ENCODE peak calls at places on chromosomes 7 and 10, in seven cellular contexts. J, F, W, U, T, C and Z are unnamed samples.

GRCh38 chr10:34713875-34714274 is 101.2 kb downstream of the PARD3 start:
- DNase-seq in J (no peak), F (no peak), W (no peak), U (no peak), T (no peak), C (no peak), Z (no peak)

GRCh38 chr10:3438608-3439007 is 266.0 kb upstream of the PITRM1 start:
- DNase-seq in J (no peak), F (no peak), W (no peak), U (no peak), T (no peak), C (no peak), Z (no peak)

GRCh38 chr10:121089434-121089833 is 238.3 kb downstream of the WDR11 start:
- DNase-seq in J (no peak), F (no peak), W (no peak), U (no peak), T (no peak), C (no peak), Z (no peak)

GRCh38 chr10:79379512-79380124 is 32.3 kb downstream of the PPIF start:
- DNase-seq in J (no peak), F (no peak), W (no peak), U (peak; percentile 31), T (no peak), C (no peak), Z (no peak)

GRCh38 chr7:118918556-118918955 is 694.1 kb downstream of the ANKRD7 start:
- DNase-seq in J (no peak), F (no peak), W (no peak), U (no peak), T (no peak), C (no peak), Z (no peak)

GRCh38 chr7:77674878-77675277 is 21.4 kb upstream of the RSBN1L start:
- DNase-seq in J (no peak), F (no peak), W (peak; percentile 73), U (peak; percentile 78), T (no peak), C (no peak), Z (peak; percentile 71)

GRCh38 chr7:150322114-150322832 is 882 bp upstream of the LRRC61 start:
- DNase-seq in J (no peak), F (peak; percentile 55), W (no peak), U (no peak), T (peak; percentile 55), C (no peak), Z (no peak)

GRCh38 chr10:89888647-89889046 is 187.3 kb downstream of the KIF20B start:
- DNase-seq in J (no peak), F (no peak), W (no peak), U (no peak), T (no peak), C (no peak), Z (no peak)

GRCh38 chr10:93818086-93818485 is 60.4 kb downstream of the LGI1 start:
- DNase-seq in J (no peak), F (no peak), W (no peak), U (no peak), T (no peak), C (no peak), Z (no peak)

GRCh38 chr7:148535227-148535626 is 55.3 kb upstream of the C7orf33 start:
- DNase-seq in J (no peak), F (peak; percentile 13), W (no peak), U (no peak), T (no peak), C (no peak), Z (peak; percentile 22)

GRCh38 chr7:130884437-130885417 is 150.7 kb upstream of the KLF14 start:
- DNase-seq in J (no peak), F (no peak), W (no peak), U (no peak), T (no peak), C (peak; percentile 26), Z (no peak)

GRCh38 chr10:97336942-97337719 is 2.6 kb upstream of the FRAT2 start:
- DNase-seq in J (peak; percentile 57), F (no peak), W (no peak), U (no peak), T (no peak), C (peak; percentile 72), Z (no peak)

GRCh38 chr10:59907918-59908807 is 1.8 kb upstream of the CCDC6 start:
- DNase-seq in J (no peak), F (peak; percentile 38), W (no peak), U (no peak), T (peak; percentile 39), C (peak; percentile 58), Z (peak; percentile 68)

GRCh38 chr7:5423844-5424688 is 432 bp upstream of the TNRC18 start:
- DNase-seq in J (peak; percentile 95), F (peak; percentile 42), W (peak; percentile 95), U (peak; percentile 94), T (peak; percentile 46), C (peak; percentile 90), Z (peak; percentile 94)

GRCh38 chr7:4841836-4842235 is 20.0 kb downstream of the PAPOLB start:
- DNase-seq in J (no peak), F (no peak), W (no peak), U (no peak), T (no peak), C (no peak), Z (no peak)

GRCh38 chr7:11128500-11128899 is 154.8 kb downstream of the PHF14 start:
- DNase-seq in J (no peak), F (no peak), W (no peak), U (no peak), T (no peak), C (no peak), Z (no peak)

GRCh38 chr10:88122145-88122544 is 258.7 kb downstream of the PTEN start:
- DNase-seq in J (no peak), F (no peak), W (no peak), U (no peak), T (no peak), C (no peak), Z (no peak)

GRCh38 chr10:43955002-43955596 is 306.4 kb upstream of the ZNF32 start:
- DNase-seq in J (no peak), F (no peak), W (peak; percentile 12), U (no peak), T (no peak), C (no peak), Z (no peak)

DNA sequence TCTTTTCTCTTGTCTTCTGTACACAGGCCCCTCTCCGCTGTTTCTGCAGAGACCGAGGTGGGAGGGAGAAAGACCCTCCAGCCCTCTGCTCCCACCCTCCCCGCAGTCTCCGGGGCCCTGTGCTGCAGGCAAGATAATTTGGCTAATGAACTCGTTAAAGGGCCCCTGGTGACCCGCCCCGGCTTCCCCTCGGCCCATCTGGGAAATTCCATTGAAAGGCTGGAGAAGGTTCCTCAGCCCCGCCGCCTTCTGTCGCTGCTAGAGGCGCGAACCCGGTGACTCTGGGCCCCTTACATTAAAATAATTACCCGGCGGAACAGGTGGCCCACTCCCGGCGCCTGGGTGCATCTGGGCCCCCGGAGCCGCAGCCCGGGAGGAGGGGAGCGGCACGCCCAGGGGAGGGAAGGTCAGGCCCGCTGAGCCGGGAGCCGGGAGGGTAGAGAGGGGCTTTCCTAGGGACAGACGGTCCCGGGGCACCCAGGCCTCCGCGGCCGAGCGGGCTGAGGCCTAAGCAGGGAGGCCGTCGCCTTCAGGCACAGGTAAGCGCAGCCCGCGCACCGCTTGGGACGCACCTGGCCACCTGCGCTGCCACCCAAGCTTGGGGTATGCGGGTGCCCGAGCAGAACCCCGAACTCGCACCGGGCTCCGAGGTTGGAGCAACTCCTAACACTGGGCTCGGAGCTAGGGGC is 7.3 kb upstream of the MNX1 start:
- DNase-seq in J (no peak), F (no peak), W (peak; percentile 54), U (peak; percentile 51), T (no peak), C (peak; percentile 69), Z (no peak)
- H3K27me3 ChIP-seq in J (peaks cover 100% of the 10 kb centered on the region), F (peaks cover 64% of the 10 kb centered on the region), W (peaks cover 100% of the 10 kb centered on the region), U (peaks cover 86% of the 10 kb centered on the region), T (peaks cover 68% of the 10 kb centered on the region), C (peaks cover 97% of the 10 kb centered on the region), Z (peaks cover 4% of the 10 kb centered on the region)

GRCh38 chr7:12296051-12296570 is 85.0 kb downstream of the TMEM106B start:
- DNase-seq in J (no peak), F (no peak), W (no peak), U (no peak), T (no peak), C (no peak), Z (no peak)
- H3K4me3 ChIP-seq in J (no peak overlapping the region), F (no peak overlapping the region), W (no peak overlapping the region), U (no peak overlapping the region), T (no peak overlapping the region), C (no peak overlapping the region), Z (no peak overlapping the region)

GRCh38 chr10:107095125-107095524 is 69.4 kb downstream of the SORCS1 start:
- DNase-seq in J (no peak), F (no peak), W (no peak), U (no peak), T (no peak), C (no peak), Z (no peak)
- H3K9me3 ChIP-seq in J (no peaks in the 10 kb centered on the region), F (no peaks in the 10 kb centered on the region), W (no peaks in the 10 kb centered on the region), U (no peaks in the 10 kb centered on the region), T (no peaks in the 10 kb centered on the region), C (no peaks in the 10 kb centered on the region), Z (no peaks in the 10 kb centered on the region)

DNA sequence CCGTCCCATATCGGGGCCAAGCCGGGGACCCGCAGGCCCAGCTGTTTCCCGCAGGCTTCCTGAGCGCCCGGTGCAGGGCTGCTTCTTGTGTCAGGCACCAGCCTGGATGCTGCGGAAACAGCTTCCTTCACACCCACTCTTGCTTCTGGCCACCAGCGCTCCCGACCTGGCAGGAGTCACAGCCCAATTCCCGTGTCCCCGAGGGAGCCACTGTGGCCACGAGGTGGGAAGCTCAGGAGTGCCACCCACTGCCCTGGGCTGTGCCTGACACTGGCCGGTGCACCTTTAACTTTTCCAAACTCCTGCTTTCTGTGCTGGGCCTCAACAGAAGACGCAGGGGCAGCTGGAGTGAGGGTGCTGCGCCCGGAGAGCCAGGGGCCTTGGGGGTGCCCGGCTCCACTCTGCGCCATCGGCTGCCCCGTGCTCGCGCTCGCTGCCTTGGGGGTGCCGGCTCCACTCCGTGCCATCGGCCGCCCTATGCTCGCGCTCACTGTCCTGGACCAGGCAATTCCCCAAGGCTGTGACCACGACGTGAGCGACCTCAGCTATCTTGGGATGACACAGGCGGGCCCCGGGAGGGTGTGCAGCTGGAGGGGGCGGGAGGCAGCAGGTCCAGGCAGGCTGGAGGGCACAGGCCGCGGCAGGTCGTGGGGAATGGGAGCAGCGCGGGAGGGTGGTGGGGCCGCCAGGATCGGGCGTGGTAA is 29.6 kb downstream of the CYP2W1 start:
- DNase-seq in J (no peak), F (no peak), W (no peak), U (no peak), T (no peak), C (no peak), Z (no peak)
- H3K27me3 ChIP-seq in J (no peaks in the 10 kb centered on the region), F (no peaks in the 10 kb centered on the region), W (no peaks in the 10 kb centered on the region), U (no peaks in the 10 kb centered on the region), T (no peaks in the 10 kb centered on the region), C (no peaks in the 10 kb centered on the region), Z (no peaks in the 10 kb centered on the region)

DNA sequence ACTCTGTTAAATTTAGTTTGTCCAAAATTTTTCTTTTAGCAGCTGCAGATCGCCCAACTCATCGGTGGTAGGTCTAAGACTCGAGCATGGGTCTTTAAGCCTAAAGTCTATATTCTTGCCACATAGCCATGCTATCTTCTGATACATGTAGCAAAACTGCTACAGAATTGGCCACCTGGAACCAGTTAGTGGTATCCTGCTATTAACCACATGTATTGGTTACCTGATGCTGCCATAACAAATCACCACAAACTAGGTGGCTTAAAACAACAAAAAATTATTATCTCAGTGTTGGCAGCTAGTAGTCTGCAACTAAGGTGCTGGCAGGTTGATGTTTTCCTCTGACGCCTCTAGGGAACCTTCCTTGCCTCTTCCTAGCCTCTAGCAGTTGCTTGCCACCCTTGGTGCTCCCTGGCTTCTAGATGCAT is 96.7 kb upstream of the PIK3CG start:
- DNase-seq in J (no peak), F (peak; percentile 54), W (no peak), U (no peak), T (peak; percentile 5), C (no peak), Z (peak; percentile 12)
- H3K4me3 ChIP-seq in J (no peak overlapping the region), F (peak overlapping the region; percentile 22), W (peak overlapping the region; percentile 22), U (no peak overlapping the region), T (peak overlapping the region; percentile 12), C (no peak overlapping the region), Z (peak overlapping the region; percentile 31)

GRCh38 chr7:211033-211714 is 18.8 kb downstream of the FAM20C start:
- DNase-seq in J (no peak), F (no peak), W (no peak), U (no peak), T (no peak), C (no peak), Z (no peak)
- H3K9me3 ChIP-seq in J (no peaks in the 10 kb centered on the region), F (no peaks in the 10 kb centered on the region), W (no peaks in the 10 kb centered on the region), U (no peaks in the 10 kb centered on the region), T (no peaks in the 10 kb centered on the region), C (no peaks in the 10 kb centered on the region), Z (no peaks in the 10 kb centered on the region)